ENCODE peak calls at places on chromosome 2, in six cellular contexts. Y, T, F, J, G and U are unnamed samples.

GRCh38 chr2:227509824-227510619 is 38.1 kb downstream of the AGFG1 start:
- DNase-seq in Y (no peak), T (no peak), F (no peak), J (no peak), G (no peak), U (no peak)

GRCh38 chr2:237379636-237380035 is 34.3 kb downstream of the COL6A3 start:
- DNase-seq in Y (no peak), T (no peak), F (no peak), J (no peak), G (no peak), U (no peak)

GRCh38 chr2:205902041-205902898 is 183.7 kb downstream of the INO80D start:
- DNase-seq in Y (no peak), T (no peak), F (no peak), J (no peak), G (no peak), U (no peak)

GRCh38 chr2:27306136-27306535 is 2.1 kb downstream of the UCN start:
- DNase-seq in Y (no peak), T (no peak), F (no peak), J (no peak), G (no peak), U (no peak)

GRCh38 chr2:120520929-120521912 is 175.3 kb downstream of the INHBB start:
- DNase-seq in Y (no peak), T (no peak), F (peak; percentile 36), J (no peak), G (no peak), U (peak; percentile 58)

GRCh38 chr2:56372071-56372656 is 188.4 kb downstream of the CCDC85A start:
- DNase-seq in Y (no peak), T (no peak), F (no peak), J (no peak), G (no peak), U (no peak)

GRCh38 chr2:68240446-68240845 is 11.9 kb downstream of the PPP3R1 start:
- DNase-seq in Y (no peak), T (no peak), F (no peak), J (no peak), G (no peak), U (no peak)

GRCh38 chr2:1593371-1594205 is 150.7 kb downstream of the PXDN start:
- DNase-seq in Y (no peak), T (no peak), F (peak; percentile 34), J (no peak), G (peak; percentile 51), U (peak; percentile 82)

GRCh38 chr2:158828378-158829136 is 33.4 kb downstream of the DAPL1 start:
- DNase-seq in Y (no peak), T (no peak), F (no peak), J (no peak), G (no peak), U (no peak)